ENCODE peak calls at places on chromosomes 4 and X, in four cellular contexts. V, B, W and F are unnamed samples.
A peak's percentile ranks its signal among the peaks of the same experiment; 100 is the strongest.

GRCh38 chrX:41808042-41808441 is 84.1 kb downstream of the GPR82 start:
- DNase-seq in V (no peak), B (no peak), W (no peak), F (no peak)

GRCh38 chrX:10173331-10173900 is 16.6 kb downstream of the CLCN4 start:
- DNase-seq in W (no peak), B (no peak), V (peak; percentile 22), F (peak; percentile 35)

GRCh38 chrX:50881028-50881427 is 29.5 kb upstream of the BMP15 start:
- DNase-seq in W (no peak), V (no peak), B (no peak), F (no peak)

GRCh38 chrX:129695937-129696336 is 41.2 kb upstream of the APLN start:
- DNase-seq in V (no peak), B (no peak), W (no peak), F (no peak)

GRCh38 chr4:172762902-172763301 is 405.7 kb upstream of the GALNT7 start:
- DNase-seq in B (no peak), W (no peak), V (no peak), F (no peak)

GRCh38 chr4:19850909-19851308 is 400.8 kb upstream of the SLIT2 start:
- DNase-seq in W (no peak), B (no peak), V (no peak), F (no peak)

GRCh38 chr4:38132140-38132673 is 172.0 kb downstream of the PTTG2 start:
- DNase-seq in W (no peak), V (no peak), B (peak; percentile 17), F (peak; percentile 11)

GRCh38 chr4:139866270-139866962 is 200.8 kb downstream of the MGST2 start:
- DNase-seq in W (no peak), V (no peak), B (no peak), F (no peak)

GRCh38 chr4:84938316-84938715 is 28.2 kb downstream of the WDFY3 start:
- DNase-seq in W (no peak), B (no peak), V (no peak), F (no peak)

GRCh38 chr4:4225915-4226605 is 669 bp downstream of the OTOP1 start:
- DNase-seq in W (no peak), V (no peak), B (no peak), F (no peak)

GRCh38 chrX:42519666-42520231 is 258.2 kb downstream of the PPP1R2C start:
- DNase-seq in V (no peak), B (no peak), W (no peak), F (no peak)

GRCh38 chr4:74426101-74426500 is 18.8 kb upstream of the AREG start:
- DNase-seq in W (no peak), B (no peak), V (no peak), F (no peak)

GRCh38 chrX:69424161-69424560 is 80.0 kb upstream of the NALF2 start:
- DNase-seq in W (no peak), B (no peak), V (no peak), F (no peak)

GRCh38 chr4:186368291-186368690 is 102.3 kb downstream of the F11 start:
- DNase-seq in V (no peak), W (no peak), B (no peak), F (no peak)

GRCh38 chrX:155768036-155768769 is 112.9 kb upstream of the VAMP7 start:
- DNase-seq in V (no peak), W (no peak), B (no peak), F (no peak)

GRCh38 chr4:95506264-95506663 is 42.5 kb downstream of the UNC5C start:
- DNase-seq in W (no peak), B (no peak), V (no peak), F (no peak)

GRCh38 chr4:72525938-72526337 is 43.1 kb downstream of the ADAMTS3 start:
- DNase-seq in W (no peak), V (no peak), B (no peak), F (no peak)

GRCh38 chr4:169615467-169616106 is 3.2 kb upstream of the NEK1 start:
- DNase-seq in V (no peak), W (no peak), B (no peak), F (no peak)